ENCODE peak calls at places on chromosomes 3 and 15, in five cellular contexts. A, E, I, F and T are unnamed samples.

GRCh38 chr3:16059700-16060357 is 114.7 kb upstream of the GALNT15 start:
- DNase-seq in A (no peak), E (no peak), I (no peak), F (no peak), T (no peak)

GRCh38 chr15:71596672-71597071 is 213.7 kb upstream of the NR2E3 start:
- DNase-seq in A (no peak), E (peak), I (peak), F (no peak), T (peak)

GRCh38 chr15:61030451-61030850 is 198.7 kb downstream of the RORA start:
- DNase-seq in A (no peak), E (no peak), I (no peak), F (no peak), T (no peak)

GRCh38 chr15:75454471-75455418 is 3.3 kb upstream of the SIN3A start:
- DNase-seq in A (peak), E (peak), I (peak), F (no peak), T (no peak)

GRCh38 chr3:115232167-115232566 is 85.1 kb upstream of the ZBTB20 start:
- DNase-seq in A (no peak), E (no peak), I (no peak), F (no peak), T (no peak)

GRCh38 chr15:24039683-24040082 is 352.6 kb upstream of the NDN start:
- DNase-seq in A (no peak), E (no peak), I (no peak), F (no peak), T (no peak)

GRCh38 chr3:150238043-150238802 is 169.9 kb upstream of the TSC22D2 start:
- DNase-seq in A (no peak), E (no peak), I (no peak), F (no peak), T (no peak)

GRCh38 chr3:23778451-23778850 is 27.3 kb upstream of the UBE2E1 start:
- DNase-seq in A (no peak), E (no peak), I (peak), F (no peak), T (peak)

GRCh38 chr3:186582541-186582940 is 12.0 kb downstream of the DNAJB11 start:
- DNase-seq in A (no peak), E (no peak), I (no peak), F (no peak), T (no peak)

GRCh38 chr15:68682330-68682729 is 103.5 kb downstream of the CORO2B start:
- DNase-seq in A (peak), E (peak), I (no peak), F (no peak), T (no peak)

GRCh38 chr3:197539651-197540051 is 16.1 kb downstream of the BDH1 start:
- DNase-seq in A (no peak), E (no peak), I (no peak), F (no peak), T (no peak)

GRCh38 chr3:4756060-4756775 is 223.0 kb upstream of the BHLHE40 start:
- DNase-seq in A (no peak), E (no peak), I (no peak), F (no peak), T (no peak)

DNA sequence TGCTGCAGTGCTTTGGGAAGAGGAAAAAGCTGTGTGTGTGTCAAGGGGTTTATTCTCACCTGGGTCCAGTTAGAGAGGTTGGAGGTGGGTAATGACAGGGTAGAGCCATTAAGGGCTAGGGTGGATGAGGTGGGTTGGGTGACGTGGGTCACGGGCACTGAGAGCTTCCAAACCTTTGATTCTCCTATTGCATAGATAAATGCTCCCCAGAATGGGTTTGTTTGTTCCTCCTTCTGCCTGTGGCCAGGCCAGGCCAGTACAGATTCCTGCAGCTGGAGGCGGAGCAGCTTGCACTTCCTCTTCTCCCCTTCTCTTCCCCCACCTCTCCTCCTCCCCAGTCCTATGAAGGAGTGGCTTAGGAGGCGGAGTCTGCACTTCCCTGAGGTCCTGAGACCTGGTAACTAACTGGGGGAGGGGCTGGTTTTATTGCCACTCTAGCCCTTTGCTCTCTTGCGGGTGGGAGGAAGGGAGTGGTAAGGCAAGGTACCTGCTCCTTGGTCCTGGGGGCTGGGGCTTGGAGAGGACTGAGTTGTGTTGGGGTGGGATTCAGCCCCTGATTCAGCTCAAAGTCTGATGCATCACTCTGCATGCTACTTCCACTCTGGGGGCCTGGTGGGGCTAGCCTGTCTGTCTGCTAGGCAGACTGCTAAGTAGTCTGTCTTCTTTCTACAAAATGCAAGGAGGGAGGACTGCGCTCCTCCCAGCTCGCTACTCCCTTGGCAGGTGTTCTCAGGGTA is 3.5 kb downstream of the SPINT1 start:
- DNase-seq in A (peak), E (no peak), I (no peak), F (no peak), T (no peak)
- TF ChIP-seq CTCF in A (no peak), E (no peak), I (no peak), F (no peak), T (no peak)

GRCh38 chr3:158419820-158420653 is 151.0 kb upstream of the MLF1 start:
- DNase-seq in A (peak), E (no peak), I (no peak), F (no peak), T (no peak)
- TF ChIP-seq CTCF in A (no peak), E (no peak), I (no peak), F (no peak), T (no peak)

GRCh38 chr3:50630394-50630793 is 13.4 kb downstream of the MAPKAPK3 start:
- DNase-seq in A (no peak), E (no peak), I (no peak), F (no peak), T (no peak)

GRCh38 chr3:50632450-50632849 is 15.5 kb downstream of the MAPKAPK3 start:
- DNase-seq in A (no peak), E (no peak), I (no peak), F (no peak), T (no peak)

GRCh38 chr3:50633233-50633795 is 16.4 kb downstream of the MAPKAPK3 start:
- DNase-seq in A (no peak), E (no peak), I (no peak), F (no peak), T (no peak)

GRCh38 chr3:50628601-50629000 is 11.7 kb downstream of the MAPKAPK3 start:
- DNase-seq in A (no peak), E (no peak), I (no peak), F (no peak), T (no peak)

GRCh38 chr3:50630916-50631315 is 14.0 kb downstream of the MAPKAPK3 start:
- DNase-seq in A (no peak), E (no peak), I (no peak), F (no peak), T (no peak)
- TF ChIP-seq CTCF in A (no peak), E (no peak), I (no peak), F (no peak), T (no peak)

DNA sequence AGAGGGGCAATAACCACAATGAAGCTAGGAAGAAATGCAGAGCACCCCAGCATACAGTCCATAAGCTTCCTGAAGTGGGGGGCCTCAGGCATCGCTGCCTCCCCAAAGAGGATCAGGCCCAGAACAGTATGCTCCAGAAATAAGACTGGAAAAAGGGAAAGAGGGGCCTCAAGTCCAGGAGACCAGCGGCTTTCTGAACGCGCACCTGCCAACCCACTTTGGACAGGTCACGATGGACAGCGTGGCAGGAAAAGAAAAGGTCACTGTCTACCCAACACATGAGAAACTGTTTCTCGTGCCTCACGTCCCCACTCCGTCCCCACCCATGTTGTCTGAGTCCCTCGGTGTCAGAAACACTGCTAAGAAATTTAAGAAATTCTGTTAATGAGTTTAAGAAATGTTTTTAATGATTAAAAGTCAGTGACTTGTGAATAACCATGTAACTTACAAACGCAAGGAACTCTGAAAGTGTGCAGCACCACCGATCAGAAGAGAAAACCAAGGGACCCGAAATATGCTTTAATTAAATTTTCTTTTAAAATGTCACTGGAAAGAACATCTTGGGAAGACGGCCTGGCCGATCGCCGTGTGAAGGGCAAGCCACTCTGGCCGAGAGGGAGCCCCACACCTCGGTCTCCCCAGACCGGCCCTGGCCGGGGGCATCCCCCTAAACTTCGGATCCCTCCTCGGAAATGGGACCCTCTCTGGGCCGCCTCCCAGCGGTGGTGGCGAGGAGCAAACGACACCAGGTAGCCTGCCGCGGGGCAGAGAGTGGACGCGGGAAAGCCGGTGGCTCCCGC is 1.7 kb upstream of the PPARG start:
- DNase-seq in A (no peak), E (no peak), I (peak), F (no peak), T (no peak)
- TF ChIP-seq CTCF in A (no peak), E (no peak), I (peak), F (peak), T (peak)